ENCODE peak calls at places on chromosomes 1 and 21, in four cellular contexts. N, W, C and Z are unnamed samples.

GRCh38 chr1:66399888-66400529 is 133.9 kb upstream of the SGIP1 start:
- DNase-seq in W (no peak), N (no peak), C (no peak), Z (no peak)

GRCh38 chr21:25573409-25574206 is 33.7 kb downstream of the MRPL39 start:
- DNase-seq in W (peak), C (peak), N (peak), Z (peak)

GRCh38 chr1:152859696-152860095 is at the start of gene LCE7A:
- DNase-seq in W (no peak), C (no peak), N (no peak), Z (no peak)

GRCh38 chr1:44811714-44812151 is 3.4 kb downstream of the BTBD19 start:
- DNase-seq in W (peak), N (peak), C (peak), Z (peak)

GRCh38 chr1:64042331-64043100 is 160.9 kb upstream of the UBE2U start:
- DNase-seq in N (peak), W (peak), C (no peak), Z (peak)

GRCh38 chr21:31374430-31374829 is 30.4 kb upstream of the TIAM1 start:
- DNase-seq in N (no peak), W (no peak), C (no peak), Z (no peak)

GRCh38 chr1:60151311-60151710 is 77.7 kb upstream of the C1orf87 start:
- DNase-seq in C (no peak), N (no peak), W (no peak), Z (peak)

GRCh38 chr1:82177190-82177589 is 376.5 kb downstream of the ADGRL2 start:
- DNase-seq in C (no peak), W (peak), N (no peak), Z (no peak)

GRCh38 chr1:227059076-227059475 is 119.0 kb downstream of the COQ8A start:
- DNase-seq in N (no peak), W (no peak), C (no peak), Z (no peak)

GRCh38 chr1:204286841-204287387 is 72.8 kb downstream of the PLEKHA6 start:
- DNase-seq in N (no peak), C (peak), W (no peak), Z (no peak)
- TF ChIP-seq CTCF in N (no peak), C (no peak), W (no peak), Z (no peak)

DNA sequence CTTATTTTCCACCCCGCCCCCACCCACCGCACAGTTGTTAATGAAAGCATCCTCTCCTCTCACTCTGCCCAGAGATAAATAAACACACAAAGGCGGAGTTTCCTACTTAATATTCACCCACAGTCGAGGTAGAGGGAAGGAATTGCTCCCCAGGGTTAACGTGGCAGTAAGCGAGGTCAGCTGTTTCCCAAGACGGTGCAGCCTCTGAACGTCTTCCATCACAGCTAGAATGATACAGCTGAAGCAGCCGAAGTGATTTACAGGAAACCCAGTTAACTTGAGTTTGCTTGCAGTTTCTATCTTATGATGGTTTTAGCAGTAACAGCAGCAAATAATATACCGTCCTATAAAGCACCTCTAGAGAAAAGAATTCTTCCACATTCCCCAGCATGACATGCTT is 283.9 kb downstream of the PBX1 start:
- DNase-seq in C (no peak), W (peak), N (no peak), Z (no peak)
- TF ChIP-seq CTCF in C (no peak), W (no peak), N (no peak), Z (no peak)

GRCh38 chr21:41815652-41816582 is 49.1 kb upstream of the RIPK4 start:
- DNase-seq in W (no peak), C (no peak), N (no peak), Z (no peak)

GRCh38 chr21:41817877-41818855 is 51.3 kb upstream of the RIPK4 start:
- DNase-seq in N (no peak), C (no peak), W (no peak), Z (no peak)

GRCh38 chr21:41819236-41819855 is 52.5 kb upstream of the RIPK4 start:
- DNase-seq in C (no peak), N (no peak), W (no peak), Z (no peak)

GRCh38 chr21:41816583-41817165 is 49.8 kb upstream of the RIPK4 start:
- DNase-seq in C (peak), N (no peak), W (peak), Z (peak)

GRCh38 chr21:41817228-41817627 is 50.4 kb upstream of the RIPK4 start:
- DNase-seq in W (peak), N (peak), C (peak), Z (peak)
- TF ChIP-seq CTCF in W (peak), N (peak), C (peak), Z (peak)

GRCh38 chr1:37945743-37946702 is 830 bp downstream of the INPP5B start:
- DNase-seq in N (peak), C (no peak), W (peak), Z (peak)

GRCh38 chr1:37948841-37949240 is 2.0 kb upstream of the INPP5B start:
- DNase-seq in W (no peak), C (no peak), N (no peak), Z (no peak)

GRCh38 chr1:37947364-37947763 is 511 bp upstream of the INPP5B start:
- DNase-seq in N (no peak), C (no peak), W (no peak), Z (no peak)

GRCh38 chr1:37948160-37948559 is 1.3 kb upstream of the INPP5B start:
- DNase-seq in C (no peak), N (no peak), W (no peak), Z (no peak)

GRCh38 chr1:37946703-37947360 is at the start of gene INPP5B:
- DNase-seq in C (peak), W (peak), N (peak), Z (peak)
- TF ChIP-seq CTCF in C (no peak), W (no peak), N (no peak), Z (peak)

GRCh38 chr1:89277725-89278124 is 5.1 kb upstream of the GBP5 start:
- DNase-seq in W (no peak), C (no peak), N (no peak), Z (no peak)

GRCh38 chr1:89273324-89273778 is 691 bp upstream of the GBP5 start:
- DNase-seq in W (no peak), N (no peak), C (no peak), Z (no peak)

GRCh38 chr1:89279011-89279466 is 6.4 kb upstream of the GBP5 start:
- DNase-seq in C (no peak), N (no peak), W (no peak), Z (no peak)

GRCh38 chr1:89274431-89274857 is 1.8 kb upstream of the GBP5 start:
- DNase-seq in C (no peak), W (peak), N (peak), Z (no peak)

DNA sequence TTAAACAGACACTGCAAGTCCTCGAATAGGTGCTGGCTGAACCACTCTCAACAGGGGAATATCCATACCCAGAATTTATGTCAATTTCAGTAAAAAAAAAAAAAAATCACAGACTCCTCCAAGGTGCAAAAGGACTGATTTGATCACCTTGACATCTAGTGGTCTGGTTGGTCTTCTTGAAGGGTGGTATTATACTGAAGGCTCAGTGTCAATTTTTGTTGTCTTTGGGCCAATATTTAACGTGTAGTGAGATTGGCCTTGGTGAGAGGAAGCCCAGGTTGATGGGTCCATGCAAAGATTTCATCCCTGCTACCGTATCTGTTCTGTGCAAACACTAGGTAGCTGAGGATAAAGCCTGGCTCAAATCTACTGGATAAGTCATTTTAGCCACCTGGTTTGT is 4.0 kb upstream of the GBP5 start:
- DNase-seq in C (no peak), W (peak), N (no peak), Z (no peak)
- TF ChIP-seq CTCF in C (no peak), W (no peak), N (no peak), Z (peak)

GRCh38 chr1:202200112-202200548 is 6.5 kb downstream of the LGR6 start:
- DNase-seq in C (peak), W (no peak), N (no peak), Z (no peak)
- TF ChIP-seq CTCF in C (no peak), W (no peak), N (no peak), Z (no peak)

DNA sequence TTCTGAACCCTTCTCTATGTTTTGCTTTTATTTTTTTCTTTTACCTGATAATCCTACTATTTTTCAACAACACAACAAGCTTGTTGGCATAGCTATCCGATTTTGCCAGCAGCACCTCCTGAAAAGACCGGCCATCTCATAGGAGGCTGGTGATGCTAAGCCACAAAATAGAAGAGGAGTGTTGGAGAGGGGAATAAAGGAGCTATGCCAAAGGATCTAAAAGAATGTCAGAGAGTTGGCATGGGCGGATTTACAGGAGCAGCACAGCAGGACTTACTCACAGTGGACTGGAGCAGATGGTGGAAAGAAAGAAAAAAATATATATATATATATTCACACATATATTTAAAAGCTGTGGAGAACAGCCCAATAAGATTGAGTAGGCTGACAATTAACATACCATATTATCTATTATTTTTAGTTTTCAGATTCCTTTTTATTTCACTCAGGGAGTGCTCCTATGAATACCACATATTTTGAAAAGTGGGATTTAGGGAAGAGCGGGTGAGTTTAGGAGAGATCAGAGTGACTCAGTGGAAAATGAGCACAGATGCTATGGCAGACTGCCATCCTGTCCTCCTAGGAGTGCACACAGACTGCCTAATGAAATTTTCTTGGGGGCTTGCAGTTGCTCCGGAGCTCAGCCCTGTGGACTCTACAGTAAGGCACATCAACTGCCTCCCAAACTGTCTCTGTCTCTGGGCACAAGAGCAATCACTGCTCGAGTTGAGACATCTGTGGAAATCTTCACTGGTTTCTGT is 394.5 kb upstream of the CHRM3 start:
- DNase-seq in C (no peak), N (no peak), W (no peak), Z (peak)
- TF ChIP-seq CTCF in C (no peak), N (no peak), W (no peak), Z (no peak)

GRCh38 chr1:240329443-240329842 is 237.8 kb downstream of the FMN2 start:
- DNase-seq in C (no peak), W (no peak), N (no peak), Z (no peak)
- TF ChIP-seq CTCF in C (no peak), W (no peak), N (no peak), Z (no peak)

DNA sequence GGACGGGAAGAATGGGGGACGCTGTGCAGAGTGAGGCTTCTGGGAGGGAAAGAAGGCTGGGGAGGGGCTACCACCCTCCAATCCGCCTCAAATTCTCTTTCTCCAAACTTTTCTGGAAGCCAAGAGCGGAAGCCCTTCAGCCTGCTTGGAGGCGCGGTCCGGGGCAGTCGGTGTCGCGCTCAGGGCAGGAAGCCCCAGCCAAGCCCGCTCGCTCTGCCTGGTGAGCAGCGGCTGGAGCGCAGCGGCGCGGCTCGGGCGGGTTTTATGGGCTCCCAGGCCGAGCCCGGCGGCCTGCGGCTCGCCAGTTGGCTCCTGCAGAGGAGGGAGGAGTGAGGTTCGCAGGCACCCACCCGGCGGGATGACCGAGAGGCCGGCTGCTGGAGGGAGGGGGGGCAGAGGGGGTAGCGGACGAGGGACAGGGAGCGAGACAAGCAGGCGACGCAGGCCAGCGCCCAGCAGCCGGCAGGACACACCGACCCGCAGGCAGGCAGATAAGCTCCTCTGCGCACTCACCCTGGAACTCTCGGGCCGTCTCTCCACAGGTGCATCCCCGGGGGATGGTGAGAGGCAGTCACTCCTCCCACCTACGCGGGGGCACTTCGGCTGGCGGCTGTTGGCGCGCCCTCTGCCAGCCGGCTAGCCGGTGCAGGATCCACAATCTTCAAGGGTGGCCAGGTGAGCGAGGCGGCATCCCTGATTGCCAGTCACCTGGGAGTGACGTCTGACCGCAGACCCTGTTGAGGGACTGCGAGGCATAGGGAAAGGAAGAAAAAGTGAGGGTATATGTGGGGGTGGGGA is at the start of gene AVPR1B:
- DNase-seq in W (peak), N (no peak), C (peak), Z (no peak)
- TF ChIP-seq CTCF in W (no peak), N (peak), C (peak), Z (no peak)